ENCODE peak calls at places on chromosomes 4 and X, in seven cellular contexts. P, I, C, R, S, U and X are unnamed samples.

GRCh38 chr4:32172086-32172485 is 1451.9 kb downstream of the PCDH7 start:
- DNase-seq in P (no peak), I (no peak), C (no peak), R (no peak), S (no peak), U (peak), X (no peak)

GRCh38 chr4:80362578-80363181 is 27.1 kb downstream of the CFAP299 start:
- DNase-seq in P (no peak), I (no peak), C (peak), R (peak), S (peak), U (peak), X (no peak)

GRCh38 chr4:128573781-128574508 is 235.6 kb upstream of the JADE1 start:
- DNase-seq in P (no peak), I (no peak), C (no peak), R (no peak), S (no peak), U (peak), X (no peak)

GRCh38 chr4:89379541-89380035 is 72.0 kb upstream of the GPRIN3 start:
- DNase-seq in P (no peak), I (no peak), C (no peak), R (no peak), S (no peak), U (no peak), X (no peak)

GRCh38 chrX:23616361-23616760 is 50.9 kb upstream of the PRDX4 start:
- DNase-seq in P (no peak), I (no peak), C (peak), R (no peak), S (peak), U (peak), X (no peak)

GRCh38 chrX:13357925-13358324 is 38.1 kb upstream of the ATXN3L start:
- DNase-seq in P (no peak), I (no peak), C (no peak), R (no peak), S (peak), U (peak), X (no peak)

GRCh38 chrX:133232331-133232730 is 14.2 kb upstream of the TFDP3 start:
- DNase-seq in P (no peak), I (no peak), C (no peak), R (no peak), S (peak), U (peak), X (no peak)

GRCh38 chr4:2281575-2282343 is 19.9 kb upstream of the MXD4 start:
- DNase-seq in P (no peak), I (no peak), C (peak), R (peak), S (no peak), U (no peak), X (no peak)

GRCh38 chr4:1668488-1668840 is 15.6 kb downstream of the FAM53A start:
- DNase-seq in P (no peak), I (no peak), C (no peak), R (no peak), S (no peak), U (no peak), X (no peak)

GRCh38 chr4:37685211-37685725 is 908 bp downstream of the RELL1 start:
- DNase-seq in P (no peak), I (peak), C (peak), R (peak), S (no peak), U (peak), X (no peak)

GRCh38 chrX:113594504-113594903 is 753.9 kb upstream of the AMOT start:
- DNase-seq in P (no peak), I (no peak), C (no peak), R (no peak), S (no peak), U (no peak), X (no peak)

GRCh38 chr4:152032722-152033131 is 271.9 kb upstream of the GATB start:
- DNase-seq in P (no peak), I (no peak), C (no peak), R (no peak), S (no peak), U (peak), X (peak)

GRCh38 chr4:7050481-7051143 is 7.4 kb downstream of the TADA2B start:
- DNase-seq in P (no peak), I (no peak), C (no peak), R (no peak), S (no peak), U (no peak), X (no peak)

GRCh38 chr4:99087887-99088484 is 602 bp downstream of the ADH5 start:
- DNase-seq in P (peak), I (peak), C (peak), R (peak), S (peak), U (peak), X (no peak)

GRCh38 chr4:183729430-183730328 is 70.6 kb downstream of the TRAPPC11 start:
- DNase-seq in P (no peak), I (no peak), C (peak), R (no peak), S (peak), U (peak), X (peak)

GRCh38 chr4:23685481-23685880 is 204.4 kb downstream of the PPARGC1A start:
- DNase-seq in P (no peak), I (no peak), C (no peak), R (no peak), S (no peak), U (peak), X (no peak)

GRCh38 chr4:71132486-71132885 is 139.0 kb downstream of the DCK start:
- DNase-seq in P (no peak), I (no peak), C (no peak), R (no peak), S (no peak), U (peak), X (no peak)

GRCh38 chr4:116599859-116600258 is 485.5 kb downstream of the TRAM1L1 start:
- DNase-seq in P (no peak), I (no peak), C (peak), R (no peak), S (no peak), U (no peak), X (no peak)

GRCh38 chrX:15674514-15674898 is 9.9 kb upstream of the CLTRN start:
- DNase-seq in P (peak), I (peak), C (peak), R (peak), S (peak), U (peak), X (no peak)

GRCh38 chrX:111270339-111270738 is at the start of gene CAPN6:
- DNase-seq in P (peak), I (no peak), C (no peak), R (peak), S (peak), U (peak), X (no peak)

GRCh38 chr4:188295899-188296298 is 156.7 kb downstream of the TRIML1 start:
- DNase-seq in P (no peak), I (no peak), C (no peak), R (no peak), S (peak), U (peak), X (no peak)

GRCh38 chr4:134465417-134465816 is 263.8 kb upstream of the PABPC4L start:
- DNase-seq in P (no peak), I (no peak), C (no peak), R (no peak), S (no peak), U (no peak), X (no peak)

GRCh38 chr4:166913926-166914325 is 320.4 kb downstream of the SPOCK3 start:
- DNase-seq in P (no peak), I (no peak), C (no peak), R (no peak), S (no peak), U (no peak), X (no peak)

GRCh38 chr4:146998157-146998556 is 52.5 kb upstream of the TTC29 start:
- DNase-seq in P (no peak), I (no peak), C (peak), R (no peak), S (no peak), U (peak), X (no peak)

GRCh38 chr4:37607018-37607417 is 79.2 kb downstream of the RELL1 start:
- DNase-seq in P (no peak), I (no peak), C (no peak), R (no peak), S (no peak), U (no peak), X (no peak)

GRCh38 chr4:151743128-151743854 is 17.5 kb downstream of the GATB start:
- DNase-seq in P (no peak), I (no peak), C (peak), R (no peak), S (no peak), U (peak), X (no peak)

GRCh38 chr4:149959391-149959790 is 118.9 kb upstream of the DCLK2 start:
- DNase-seq in P (no peak), I (no peak), C (no peak), R (no peak), S (no peak), U (peak), X (no peak)

GRCh38 chrX:48532201-48532600 is 7.3 kb upstream of the TBC1D25 start:
- DNase-seq in P (no peak), I (no peak), C (no peak), R (no peak), S (no peak), U (no peak), X (no peak)

DNA sequence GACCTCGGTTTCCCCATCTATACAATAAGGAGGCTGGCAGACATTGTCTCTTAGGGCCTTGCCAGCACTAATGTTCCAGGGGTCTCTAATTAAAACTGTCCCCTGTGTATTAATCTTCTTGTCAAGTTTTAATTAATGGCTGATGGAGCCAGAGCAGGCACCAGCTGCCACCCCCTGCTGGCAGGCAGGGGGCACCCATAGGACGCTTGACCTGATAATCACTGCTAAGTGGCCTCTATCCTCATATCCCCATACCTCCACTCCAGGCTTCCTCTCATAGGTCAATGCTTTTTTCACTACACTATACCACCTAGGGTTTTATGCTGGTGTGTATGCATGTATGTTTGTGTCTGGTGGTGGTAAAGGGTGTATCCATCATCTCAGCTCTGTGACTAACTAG is 89.4 kb downstream of the EFNB1 start:
- DNase-seq in P (no peak), I (no peak), C (no peak), R (no peak), S (no peak), U (no peak), X (no peak)
- TF ChIP-seq CTCF in P (no peak), I (peak), C (no peak), R (no peak), S (no peak), U (no peak), X (no peak)

GRCh38 chr4:85909851-85910250 is 434.9 kb downstream of the ARHGAP24 start:
- DNase-seq in P (no peak), I (peak), C (no peak), R (no peak), S (no peak), U (no peak), X (no peak)
- TF ChIP-seq CTCF in P (no peak), I (no peak), C (no peak), R (no peak), S (no peak), U (no peak), X (no peak)

DNA sequence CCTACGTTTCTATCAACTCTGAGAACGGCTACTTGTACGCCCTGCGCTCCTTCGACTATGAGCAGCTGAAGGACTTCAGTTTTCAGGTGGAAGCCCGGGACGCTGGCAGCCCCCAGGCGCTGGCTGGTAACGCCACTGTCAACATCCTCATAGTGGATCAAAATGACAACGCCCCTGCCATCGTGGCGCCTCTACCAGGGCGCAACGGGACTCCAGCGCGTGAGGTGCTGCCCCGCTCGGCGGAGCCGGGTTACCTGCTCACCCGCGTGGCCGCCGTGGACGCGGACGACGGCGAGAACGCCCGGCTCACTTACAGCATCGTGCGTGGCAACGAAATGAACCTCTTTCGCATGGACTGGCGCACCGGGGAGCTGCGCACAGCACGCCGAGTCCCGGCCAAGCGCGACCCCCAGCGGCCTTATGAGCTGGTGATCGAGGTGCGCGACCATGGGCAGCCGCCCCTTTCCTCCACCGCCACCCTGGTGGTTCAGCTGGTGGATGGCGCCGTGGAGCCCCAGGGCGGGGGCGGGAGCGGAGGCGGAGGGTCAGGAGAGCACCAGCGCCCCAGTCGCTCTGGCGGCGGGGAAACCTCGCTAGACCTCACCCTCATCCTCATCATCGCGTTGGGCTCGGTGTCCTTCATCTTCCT is 2.7 kb downstream of the PCDH10 start:
- DNase-seq in P (no peak), I (no peak), C (no peak), R (no peak), S (no peak), U (peak), X (peak)
- TF ChIP-seq CTCF in P (no peak), I (no peak), C (no peak), R (no peak), S (peak), U (no peak), X (peak)

GRCh38 chr4:159608434-159608833 is 505.6 kb downstream of the RAPGEF2 start:
- DNase-seq in P (no peak), I (no peak), C (no peak), R (no peak), S (no peak), U (peak), X (no peak)
- TF ChIP-seq CTCF in P (no peak), I (no peak), C (no peak), R (no peak), S (no peak), U (peak), X (no peak)

DNA sequence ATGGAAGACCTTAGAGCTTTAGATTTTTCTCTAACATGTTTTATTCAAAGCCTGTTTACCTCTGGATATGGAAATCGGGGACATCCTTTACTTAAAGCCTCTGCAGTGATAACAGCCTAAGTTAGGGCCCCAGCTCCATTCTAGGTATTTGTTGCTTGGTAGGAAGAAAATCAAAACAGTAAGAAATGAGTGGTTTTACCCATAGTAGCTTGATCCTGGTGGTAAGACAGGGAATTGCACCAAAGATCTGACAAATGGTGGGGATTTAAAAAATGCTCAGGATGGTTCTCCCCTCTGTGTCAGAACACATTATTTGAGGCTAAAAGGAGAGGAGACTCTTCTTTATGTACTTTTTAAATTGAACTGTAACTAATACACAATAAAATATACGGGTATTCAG is 52.4 kb downstream of the AFF2 start:
- DNase-seq in P (no peak), I (no peak), C (peak), R (no peak), S (no peak), U (peak), X (no peak)
- TF ChIP-seq CTCF in P (no peak), I (no peak), C (peak), R (no peak), S (no peak), U (peak), X (peak)

GRCh38 chr4:174524242-174524641 is 2.0 kb upstream of the HPGD start:
- DNase-seq in P (no peak), I (no peak), C (no peak), R (peak), S (no peak), U (peak), X (no peak)

GRCh38 chr4:174520655-174521054 is 1.6 kb downstream of the HPGD start:
- DNase-seq in P (no peak), I (no peak), C (no peak), R (no peak), S (no peak), U (no peak), X (no peak)

GRCh38 chr4:174523003-174523693 is 860 bp upstream of the HPGD start:
- DNase-seq in P (peak), I (no peak), C (no peak), R (peak), S (no peak), U (peak), X (no peak)

GRCh38 chr4:174522183-174523002 is at the start of gene HPGD:
- DNase-seq in P (peak), I (peak), C (peak), R (peak), S (no peak), U (peak), X (no peak)

GRCh38 chr4:174521800-174522182 is 497 bp downstream of the HPGD start:
- DNase-seq in P (no peak), I (no peak), C (no peak), R (peak), S (no peak), U (peak), X (no peak)
- TF ChIP-seq CTCF in P (no peak), I (no peak), C (no peak), R (no peak), S (peak), U (peak), X (no peak)

GRCh38 chr4:121227254-121227867 is 63.2 kb upstream of the TNIP3 start:
- DNase-seq in P (no peak), I (no peak), C (peak), R (no peak), S (no peak), U (no peak), X (no peak)
- TF ChIP-seq CTCF in P (no peak), I (no peak), C (no peak), R (no peak), S (no peak), U (peak), X (no peak)